ENCODE peak calls at places on chromosomes 3 and 15, in ten cellular contexts. T, R, W, L, G, V, Z, C, D and P are unnamed samples.

GRCh38 chr15:44033894-44034293 is 161.2 kb downstream of the FRMD5 start:
- DNase-seq in T (peak; percentile 81), R (peak; percentile 40), W (peak; percentile 42), L (no peak), G (peak; percentile 26), V (no peak), Z (no peak), C (peak; percentile 74), D (no peak), P (peak; percentile 76)

GRCh38 chr15:88246081-88246480 is 10.5 kb downstream of the NTRK3 start:
- DNase-seq in T (no peak), R (no peak), W (no peak), L (no peak), G (no peak), V (no peak), Z (no peak), C (no peak), D (no peak), P (no peak)

GRCh38 chr15:82197734-82198594 is 64.6 kb downstream of the EFL1 start:
- DNase-seq in T (peak; percentile 84), R (peak; percentile 82), W (peak; percentile 53), L (peak; percentile 82), G (peak; percentile 74), V (peak; percentile 31), Z (peak; percentile 58), C (peak; percentile 69), D (peak; percentile 75), P (peak; percentile 84)

GRCh38 chr15:70200511-70200991 is 102.8 kb upstream of the TLE3 start:
- DNase-seq in T (no peak), R (peak; percentile 49), W (peak; percentile 53), L (no peak), G (no peak), V (no peak), Z (no peak), C (no peak), D (peak; percentile 65), P (no peak)

GRCh38 chr3:190120161-190121060 is at the start of gene P3H2:
- DNase-seq in T (peak; percentile 91), R (peak; percentile 96), W (peak; percentile 80), L (peak; percentile 84), G (peak; percentile 84), V (peak; percentile 80), Z (peak; percentile 81), C (peak; percentile 95), D (peak; percentile 92), P (peak; percentile 84)

GRCh38 chr3:168952551-168952950 is 711.0 kb downstream of the MECOM start:
- DNase-seq in T (peak; percentile 67), R (peak; percentile 65), W (peak; percentile 64), L (no peak), G (no peak), V (no peak), Z (no peak), C (peak; percentile 58), D (peak; percentile 11), P (peak; percentile 75)

GRCh38 chr15:57596301-57596855 is 4.7 kb downstream of the MYZAP start:
- DNase-seq in T (no peak), R (no peak), W (no peak), L (no peak), G (no peak), V (no peak), Z (no peak), C (no peak), D (no peak), P (no peak)

GRCh38 chr15:92681141-92681622 is 25.6 kb upstream of the FAM174B start:
- DNase-seq in T (peak; percentile 73), R (peak; percentile 95), W (peak; percentile 57), L (peak; percentile 73), G (peak; percentile 47), V (no peak), Z (no peak), C (peak; percentile 68), D (peak; percentile 98), P (peak; percentile 74)

GRCh38 chr3:60803812-60804211 is 447.4 kb downstream of the FHIT start:
- DNase-seq in T (no peak), R (no peak), W (no peak), L (no peak), G (no peak), V (no peak), Z (no peak), C (no peak), D (no peak), P (no peak)

DNA sequence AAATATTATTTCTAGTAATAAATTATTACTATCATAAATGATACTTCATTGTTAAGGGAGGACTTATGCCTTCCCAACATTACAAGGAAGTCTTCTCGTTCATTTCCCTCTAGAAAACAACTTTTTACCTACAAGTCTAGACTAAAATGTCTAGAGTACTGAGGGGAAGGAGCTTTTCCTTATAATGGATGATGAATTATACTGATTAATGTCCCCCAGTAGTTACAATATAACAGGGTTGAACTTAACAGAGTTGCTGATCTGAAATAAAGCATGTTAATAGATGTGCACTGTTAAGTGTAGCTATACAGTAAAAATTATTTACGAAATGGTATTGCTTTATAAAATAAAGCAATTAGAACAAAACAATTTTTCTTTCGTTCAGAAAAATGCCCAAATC is 2.7 kb upstream of the MNS1 start:
- DNase-seq in T (no peak), R (no peak), W (no peak), L (no peak), G (no peak), V (no peak), Z (no peak), C (no peak), D (no peak), P (no peak)
- TF ChIP-seq CTCF in T (no peak), R (no peak), W (no peak), L (no peak), G (no peak), V (no peak), Z (no peak), C (no peak), D (no peak), P (no peak)

GRCh38 chr15:51265037-51265555 is 73.3 kb downstream of the CYP19A1 start:
- DNase-seq in T (no peak), R (no peak), W (no peak), L (no peak), G (no peak), V (no peak), Z (no peak), C (no peak), D (peak; percentile 68), P (no peak)

GRCh38 chr15:51263726-51264125 is 74.7 kb downstream of the CYP19A1 start:
- DNase-seq in T (no peak), R (no peak), W (no peak), L (no peak), G (no peak), V (no peak), Z (no peak), C (no peak), D (no peak), P (no peak)

GRCh38 chr15:51267714-51268105 is 70.7 kb downstream of the CYP19A1 start:
- DNase-seq in T (no peak), R (peak; percentile 5), W (no peak), L (no peak), G (peak; percentile 28), V (no peak), Z (no peak), C (no peak), D (peak; percentile 28), P (no peak)

GRCh38 chr15:51267047-51267713 is 71.2 kb downstream of the CYP19A1 start:
- DNase-seq in T (no peak), R (peak; percentile 31), W (no peak), L (no peak), G (no peak), V (peak; percentile 28), Z (no peak), C (peak; percentile 15), D (no peak), P (no peak)

GRCh38 chr15:51266548-51266947 is 71.8 kb downstream of the CYP19A1 start:
- DNase-seq in T (no peak), R (no peak), W (no peak), L (no peak), G (no peak), V (no peak), Z (no peak), C (no peak), D (peak; percentile 44), P (no peak)
- H3K4me3 ChIP-seq in T (peak overlapping the region; percentile 54), R (no peak overlapping the region), W (no peak overlapping the region), L (no peak overlapping the region), G (no peak overlapping the region), V (peak overlapping the region; percentile 63), Z (no peak overlapping the region), C (peak overlapping the region; percentile 38), D (no peak overlapping the region), P (peak overlapping the region; percentile 64)

GRCh38 chr3:12287727-12288465 is 974 bp upstream of the PPARG start:
- DNase-seq in T (peak; percentile 31), R (peak; percentile 68), W (no peak), L (peak; percentile 45), G (peak; percentile 24), V (peak; percentile 71), Z (no peak), C (no peak), D (peak; percentile 34), P (peak; percentile 39)
- TF ChIP-seq CTCF in T (no peak), R (no peak), W (no peak), L (no peak), G (no peak), V (no peak), Z (no peak), C (no peak), D (no peak), P (peak; percentile 3)

GRCh38 chr15:41585140-41586047 is 26.4 kb downstream of the TYRO3 start:
- DNase-seq in T (peak; percentile 65), R (peak; percentile 66), W (peak; percentile 37), L (peak; percentile 56), G (peak; percentile 61), V (peak; percentile 55), Z (peak; percentile 56), C (peak; percentile 56), D (peak; percentile 48), P (peak; percentile 62)
- H3K4me3 ChIP-seq in T (peak overlapping the region; percentile 35), R (peak overlapping the region; percentile 7), W (peak overlapping the region; percentile 25), L (peak overlapping the region; percentile 45), G (no peak overlapping the region), V (peak overlapping the region; percentile 58), Z (peak overlapping the region; percentile 38), C (peak overlapping the region; percentile 33), D (peak overlapping the region; percentile 43), P (peak overlapping the region; percentile 47)

DNA sequence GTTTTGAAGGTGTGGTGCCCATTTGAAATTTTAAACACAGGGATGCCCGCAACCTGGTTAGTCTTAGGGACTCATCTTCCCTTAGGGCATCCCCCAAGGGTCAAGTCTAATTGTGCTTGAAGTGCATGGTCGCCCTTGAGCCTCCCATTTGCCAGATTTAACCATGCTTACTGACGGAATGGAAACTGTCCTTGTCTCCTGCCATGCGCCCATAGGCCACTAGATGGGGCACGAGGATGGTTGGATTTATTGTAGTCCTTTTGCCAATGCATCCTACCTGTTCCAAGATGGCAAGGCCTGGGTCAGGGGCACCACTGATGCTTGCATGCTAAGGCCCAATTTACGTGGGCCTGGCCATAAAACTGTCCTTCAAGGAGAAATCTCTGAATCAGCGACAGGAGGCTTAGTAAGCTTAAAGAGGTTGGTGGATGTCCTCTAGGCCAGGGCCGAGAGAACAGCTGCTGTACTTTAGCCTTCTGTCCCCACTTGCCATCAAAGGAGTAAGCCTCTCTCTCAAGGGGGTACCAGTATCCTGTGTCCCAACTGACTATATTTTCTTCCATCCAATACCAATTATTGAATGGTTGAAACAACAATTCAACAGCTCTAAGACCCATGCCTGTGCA is 355.4 kb downstream of the OTOL1 start:
- DNase-seq in T (peak; percentile 71), R (peak; percentile 62), W (peak; percentile 33), L (no peak), G (peak; percentile 47), V (peak; percentile 24), Z (peak; percentile 39), C (peak; percentile 55), D (peak; percentile 57), P (peak; percentile 57)
- TF ChIP-seq CTCF in T (peak; percentile 87), R (peak; percentile 83), W (peak; percentile 83), L (peak; percentile 53), G (peak; percentile 60), V (peak; percentile 71), Z (peak; percentile 49), C (peak; percentile 93), D (peak; percentile 87), P (peak; percentile 92)

GRCh38 chr3:36364260-36364659 is 16.0 kb upstream of the STAC start:
- DNase-seq in T (no peak), R (no peak), W (no peak), L (no peak), G (no peak), V (no peak), Z (no peak), C (no peak), D (no peak), P (no peak)
- H3K4me3 ChIP-seq in T (no peak overlapping the region), R (no peak overlapping the region), W (no peak overlapping the region), L (no peak overlapping the region), G (no peak overlapping the region), V (no peak overlapping the region), Z (no peak overlapping the region), C (no peak overlapping the region), D (no peak overlapping the region), P (no peak overlapping the region)